ENCODE peak calls at places on chromosomes 12 and 14, in six cellular contexts. S, E, K, I, G and R are unnamed samples. For H3K4me1, H3K36me3 and H3K79me2, the result is how much of the 10 kb centered on the place peaks cover.

GRCh38 chr12:99709619-99710018 is 62.1 kb downstream of the GARIN6 start:
- DNase-seq in S (no peak), I (no peak), K (no peak), G (no peak), E (no peak), R (no peak)

GRCh38 chr12:1915082-1915968 is 3.1 kb downstream of the CACNA2D4 start:
- DNase-seq in S (no peak), K (peak), E (no peak), I (no peak), G (no peak), R (no peak)

GRCh38 chr12:113912761-113913295 is 53.3 kb downstream of the RBM19 start:
- DNase-seq in E (peak), K (peak), S (peak), I (peak), G (peak), R (peak)

GRCh38 chr14:74843653-74844052 is 32.3 kb downstream of the PROX2 start:
- DNase-seq in G (no peak), K (no peak), I (peak), S (no peak), E (no peak), R (no peak)

GRCh38 chr14:69268763-69269162 is 8.8 kb downstream of the GALNT16 start:
- DNase-seq in G (no peak), S (no peak), E (no peak), K (no peak), I (no peak), R (peak)

GRCh38 chr12:116666305-116666673 is 71.6 kb downstream of the SPRING1 start:
- DNase-seq in S (no peak), E (no peak), I (no peak), G (no peak), K (no peak), R (no peak)

GRCh38 chr12:86257173-86257572 is 982 bp upstream of the MGAT4C start:
- DNase-seq in G (no peak), E (no peak), K (no peak), S (no peak), I (no peak), R (no peak)

GRCh38 chr12:630656-631632 is 32.3 kb downstream of the NINJ2 start:
- DNase-seq in S (no peak), E (no peak), K (no peak), I (no peak), G (peak), R (no peak)

GRCh38 chr12:10612954-10613333 is 465 bp downstream of the MAGOHB start:
- DNase-seq in K (no peak), I (peak), S (no peak), G (no peak), E (no peak), R (peak)

GRCh38 chr12:129635003-129635685 is 268.7 kb downstream of the TMEM132D start:
- DNase-seq in G (no peak), I (no peak), K (no peak), S (no peak), E (no peak), R (no peak)

DNA sequence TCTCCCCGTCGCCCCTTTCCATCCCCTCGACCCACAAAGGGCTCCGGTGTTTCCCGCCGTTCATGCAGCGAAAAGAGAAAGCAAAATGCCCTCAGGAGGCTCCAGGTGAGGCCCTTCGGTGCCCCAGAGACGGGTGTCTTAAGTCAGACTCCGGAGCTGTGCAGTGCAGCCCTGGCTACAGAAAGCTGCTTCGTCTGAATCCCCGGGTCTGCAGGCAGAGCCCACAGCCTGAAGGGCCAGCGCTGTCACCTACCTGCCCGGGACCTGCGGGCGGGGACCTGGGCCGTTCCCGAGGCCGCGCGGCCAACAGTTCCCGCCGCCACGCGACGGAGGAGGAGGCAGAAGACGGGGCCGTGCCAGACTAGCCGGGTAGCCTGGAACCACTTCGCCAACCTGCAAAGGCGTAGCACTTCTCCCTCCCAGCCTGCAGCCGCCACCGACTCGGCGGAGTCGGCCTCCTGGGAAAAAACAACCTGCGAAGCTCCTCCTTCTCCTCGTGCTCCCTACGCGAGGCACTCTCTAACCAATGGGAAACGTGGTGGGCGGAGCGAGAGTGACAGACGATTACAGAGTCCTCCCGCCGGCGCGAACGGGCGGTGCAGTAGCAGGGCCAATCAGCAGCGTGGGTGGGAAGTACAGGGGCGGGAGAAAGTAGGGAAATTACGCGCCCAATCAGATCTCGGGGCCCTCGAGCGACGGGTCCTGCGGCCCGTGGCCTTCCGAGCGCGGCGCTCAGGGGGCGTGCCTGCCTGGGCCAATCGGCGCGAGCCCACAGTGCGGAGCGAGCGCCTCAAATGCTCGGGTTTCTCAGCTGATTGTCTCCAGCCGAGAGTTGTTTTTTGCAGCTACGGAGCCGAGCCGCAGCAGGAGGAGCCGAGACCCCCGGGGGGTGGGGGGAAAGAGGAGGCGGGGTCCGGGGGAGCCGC is at the start of the genes GPR137C and TXNDC16:
- DNase-seq in I (peak), S (peak), E (peak), K (peak), G (peak), R (peak)
- H3K4me1 ChIP-seq in I (under half), S (under half), E (under half), K (under half), G (under half), R (under half)

GRCh38 chr14:73312697-73313096 is 75.4 kb downstream of the PAPLN start:
- DNase-seq in I (no peak), S (no peak), G (no peak), K (no peak), E (no peak), R (no peak)
- H3K36me3 ChIP-seq in I (under half), S (under half), G (under half), K (under half), E (under half), R (under half)

GRCh38 chr14:96079066-96079465 is 39.9 kb downstream of the C14orf132 start:
- DNase-seq in E (no peak), G (no peak), K (no peak), I (no peak), S (no peak), R (no peak)
- H3K79me2 ChIP-seq in E (under half), G (under half), K (under half), I (under half), S (under half), R (under half)

DNA sequence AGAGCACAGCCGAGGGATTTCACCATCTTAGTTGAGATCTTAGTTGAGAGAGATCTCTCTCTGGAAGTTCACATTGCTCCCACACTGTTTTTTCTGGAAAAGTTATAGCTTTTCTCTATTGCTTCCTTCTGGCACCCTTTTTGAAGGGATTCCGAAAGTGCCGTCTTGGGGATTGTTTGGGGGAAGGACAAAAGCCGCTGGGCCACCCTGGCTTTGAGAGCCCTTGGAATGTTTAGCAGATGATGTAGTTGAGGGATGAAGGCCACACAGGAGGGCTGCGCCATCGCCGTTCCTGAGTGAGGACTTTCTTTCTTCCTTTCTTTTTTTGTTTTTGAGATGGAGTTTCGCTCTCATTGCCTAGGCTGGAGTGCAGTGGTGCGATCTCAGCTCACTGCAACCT is 17.7 kb downstream of the PLEKHG3 start:
- DNase-seq in I (no peak), S (no peak), G (no peak), K (no peak), E (no peak), R (no peak)
- H3K4me1 ChIP-seq in I (under half), S (half or more), G (under half), K (under half), E (half or more), R (half or more)

GRCh38 chr14:55614304-55614703 is 34.3 kb downstream of the KTN1 start:
- DNase-seq in E (no peak), G (no peak), K (no peak), S (no peak), I (no peak), R (no peak)
- H3K36me3 ChIP-seq in E (under half), G (under half), K (half or more), S (under half), I (under half), R (under half)

GRCh38 chr12:15956413-15957185 is 45.5 kb downstream of the DERA start:
- DNase-seq in K (no peak), E (no peak), I (no peak), S (peak), G (no peak), R (peak)
- H3K79me2 ChIP-seq in K (under half), E (under half), I (under half), S (under half), G (under half), R (under half)

GRCh38 chr14:71363961-71364360 is 456.7 kb downstream of the PCNX1 start:
- DNase-seq in I (peak), E (no peak), G (no peak), K (no peak), S (no peak), R (no peak)

GRCh38 chr14:71362920-71363584 is 455.8 kb downstream of the PCNX1 start:
- DNase-seq in G (no peak), S (no peak), I (peak), E (no peak), K (no peak), R (no peak)

GRCh38 chr14:71361335-71361734 is 454.1 kb downstream of the PCNX1 start:
- DNase-seq in K (no peak), I (no peak), E (peak), S (no peak), G (no peak), R (peak)

GRCh38 chr14:71361874-71362273 is 454.6 kb downstream of the PCNX1 start:
- DNase-seq in I (no peak), E (no peak), K (no peak), S (no peak), G (no peak), R (no peak)

GRCh38 chr14:71362282-71362681 is 455.0 kb downstream of the PCNX1 start:
- DNase-seq in I (no peak), E (no peak), G (no peak), S (no peak), K (no peak), R (no peak)
- H3K4me1 ChIP-seq in I (under half), E (under half), G (under half), S (under half), K (under half), R (under half)

GRCh38 chr14:23514009-23514962 is 37.3 kb downstream of the ZFHX2 start:
- DNase-seq in E (no peak), S (no peak), I (no peak), K (no peak), G (no peak), R (no peak)
- H3K36me3 ChIP-seq in E (under half), S (under half), I (under half), K (under half), G (under half), R (under half)

GRCh38 chr12:89651192-89651591 is 57.4 kb downstream of the ATP2B1 start:
- DNase-seq in I (no peak), E (no peak), S (no peak), K (no peak), G (no peak), R (no peak)
- H3K79me2 ChIP-seq in I (half or more), E (under half), S (under half), K (half or more), G (under half), R (half or more)

DNA sequence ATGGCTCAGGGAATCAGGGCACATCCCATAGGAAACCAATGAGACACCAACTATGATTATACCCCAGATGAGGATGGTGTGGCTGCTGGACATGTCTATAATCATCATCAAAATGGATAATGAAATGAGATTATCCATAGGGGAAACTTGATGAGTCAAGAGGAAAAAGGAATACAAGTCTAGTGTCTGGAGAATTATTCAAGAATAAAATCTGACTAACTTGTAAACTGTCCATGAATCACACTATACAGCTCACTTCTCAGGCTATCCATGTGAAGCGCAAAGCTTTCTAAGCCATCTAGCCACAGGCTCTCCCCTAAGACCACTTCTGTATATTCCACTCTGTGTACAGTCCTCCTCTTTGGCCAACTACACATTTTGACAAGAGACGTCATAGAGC is 52.5 kb downstream of the DUSP16 start:
- DNase-seq in G (no peak), S (no peak), I (peak), K (no peak), E (no peak), R (peak)
- H3K4me1 ChIP-seq in G (under half), S (under half), I (under half), K (under half), E (under half), R (under half)